ENCODE peak calls at places on chromosomes 13 and 19, in four cellular contexts. Y, H, K and P are unnamed samples. For H3K9me3, the result is how much of the 10 kb centered on the place peaks cover.

GRCh38 chr19:13748169-13748884 is 16.0 kb upstream of the MRI1 start:
- DNase-seq in H (peak), K (peak), Y (no peak), P (peak)

GRCh38 chr13:99153219-99153618 is 47.4 kb upstream of the UBAC2 start:
- DNase-seq in Y (no peak), H (no peak), K (no peak), P (peak)

GRCh38 chr13:113771709-113772331 is 12.8 kb downstream of the TMEM255B start:
- DNase-seq in Y (no peak), K (peak), H (no peak), P (no peak)

GRCh38 chr13:92948034-92948433 is 278.6 kb upstream of the GPC6 start:
- DNase-seq in K (no peak), H (no peak), Y (no peak), P (no peak)

GRCh38 chr13:45518525-45519235 is 53.9 kb downstream of the COG3 start:
- DNase-seq in K (peak), Y (no peak), H (no peak), P (peak)

GRCh38 chr13:35502456-35502855 is 26.0 kb upstream of the MAB21L1 start:
- DNase-seq in Y (no peak), K (no peak), H (no peak), P (no peak)

GRCh38 chr19:8204961-8205360 is 4.2 kb upstream of the CERS4 start:
- DNase-seq in H (no peak), K (no peak), Y (no peak), P (no peak)

GRCh38 chr19:54189020-54189667 is at the start of gene MBOAT7:
- DNase-seq in H (no peak), K (no peak), Y (no peak), P (no peak)

GRCh38 chr13:76685938-76686337 is 200.3 kb downstream of the KCTD12 start:
- DNase-seq in K (no peak), H (no peak), Y (no peak), P (no peak)

GRCh38 chr13:40221131-40221459 is 445.3 kb downstream of the FOXO1 start:
- DNase-seq in K (no peak), Y (no peak), H (no peak), P (no peak)

GRCh38 chr13:33057019-33057785 is 41.0 kb downstream of the KL start:
- DNase-seq in K (peak), Y (no peak), H (peak), P (no peak)

GRCh38 chr13:95341441-95341840 is 40.2 kb upstream of the ABCC4 start:
- DNase-seq in H (no peak), K (no peak), Y (no peak), P (peak)

GRCh38 chr19:35585844-35586243 is at the start of gene PMIS2:
- DNase-seq in K (no peak), H (peak), Y (no peak), P (no peak)

GRCh38 chr19:5099822-5100221 is 130.9 kb downstream of the KDM4B start:
- DNase-seq in Y (no peak), K (no peak), H (no peak), P (no peak)

GRCh38 chr19:3440082-3440481 is 40.2 kb downstream of the SMIM24 start:
- DNase-seq in Y (no peak), K (no peak), H (peak), P (no peak)

GRCh38 chr13:30052127-30052526 is 201.7 kb upstream of the UBL3 start:
- DNase-seq in H (peak), Y (no peak), K (no peak), P (no peak)

GRCh38 chr19:15195987-15196682 is 4.7 kb downstream of the NOTCH3 start:
- DNase-seq in Y (no peak), H (peak), K (no peak), P (no peak)

GRCh38 chr13:28159057-28159456 is 20.7 kb downstream of the PAN3 start:
- DNase-seq in H (no peak), K (no peak), Y (no peak), P (no peak)

GRCh38 chr13:99984463-99985242 is 3.1 kb downstream of the ZIC2 start:
- DNase-seq in H (peak), Y (no peak), K (no peak), P (no peak)

GRCh38 chr13:72638059-72638815 is 89.2 kb downstream of the MZT1 start:
- DNase-seq in H (no peak), K (no peak), Y (no peak), P (peak)

GRCh38 chr13:90272356-90272755 is 1075.1 kb upstream of the MIR17HG start:
- DNase-seq in Y (no peak), K (no peak), H (no peak), P (peak)

GRCh38 chr13:66553391-66553790 is 676.7 kb downstream of the PCDH9 start:
- DNase-seq in K (peak), H (no peak), Y (no peak), P (peak)

GRCh38 chr19:35389192-35389861 is 18.5 kb downstream of the GPR42 start:
- DNase-seq in Y (no peak), H (no peak), K (no peak), P (no peak)

GRCh38 chr13:46211116-46211515 is 612 bp upstream of the LRRC63 start:
- DNase-seq in K (no peak), Y (no peak), H (no peak), P (no peak)

GRCh38 chr13:23578411-23579071 is 8.3 kb downstream of the TNFRSF19 start:
- DNase-seq in K (peak), Y (no peak), H (peak), P (peak)

GRCh38 chr13:49693191-49693733 is 2.0 kb upstream of the EBPL start:
- DNase-seq in K (peak), Y (no peak), H (no peak), P (no peak)

GRCh38 chr13:40052954-40053353 is 397.5 kb downstream of the COG6 start:
- DNase-seq in H (no peak), K (no peak), Y (no peak), P (no peak)

GRCh38 chr13:99969934-99970760 is 1.4 kb downstream of the ZIC5 start:
- DNase-seq in H (peak), K (no peak), Y (no peak), P (no peak)

GRCh38 chr13:49810825-49811526 is 18.5 kb upstream of the KPNA3 start:
- DNase-seq in K (peak), H (no peak), Y (no peak), P (peak)

GRCh38 chr13:93227280-93227905 is 786 bp downstream of the GPC6 start:
- DNase-seq in K (peak), H (peak), Y (no peak), P (peak)

GRCh38 chr13:44746690-44747089 is 170.6 kb upstream of the TSC22D1 start:
- DNase-seq in K (peak), H (no peak), Y (no peak), P (peak)

GRCh38 chr19:2475018-2475701 is 767 bp upstream of the GADD45B start:
- DNase-seq in K (peak), Y (no peak), H (peak), P (peak)

GRCh38 chr13:113489549-113490495 is 689 bp downstream of the DCUN1D2 start:
- DNase-seq in K (peak), H (no peak), Y (no peak), P (peak)

GRCh38 chr19:35295792-35296462 is 4.0 kb downstream of the MAG start:
- DNase-seq in K (no peak), H (no peak), Y (no peak), P (no peak)

GRCh38 chr13:43003010-43003409 is 11.0 kb upstream of the EPSTI1 start:
- DNase-seq in K (peak), Y (no peak), H (no peak), P (no peak)

GRCh38 chr19:7687177-7687576 is 6.5 kb downstream of the TRAPPC5 start:
- DNase-seq in H (no peak), Y (no peak), K (no peak), P (no peak)

GRCh38 chr19:33226550-33227241 is 1.0 kb upstream of the SLC7A10 start:
- DNase-seq in K (no peak), H (peak), Y (no peak), P (no peak)
- H3K4me3 ChIP-seq in K (no peak), H (peak), Y (no peak), P (no peak)

DNA sequence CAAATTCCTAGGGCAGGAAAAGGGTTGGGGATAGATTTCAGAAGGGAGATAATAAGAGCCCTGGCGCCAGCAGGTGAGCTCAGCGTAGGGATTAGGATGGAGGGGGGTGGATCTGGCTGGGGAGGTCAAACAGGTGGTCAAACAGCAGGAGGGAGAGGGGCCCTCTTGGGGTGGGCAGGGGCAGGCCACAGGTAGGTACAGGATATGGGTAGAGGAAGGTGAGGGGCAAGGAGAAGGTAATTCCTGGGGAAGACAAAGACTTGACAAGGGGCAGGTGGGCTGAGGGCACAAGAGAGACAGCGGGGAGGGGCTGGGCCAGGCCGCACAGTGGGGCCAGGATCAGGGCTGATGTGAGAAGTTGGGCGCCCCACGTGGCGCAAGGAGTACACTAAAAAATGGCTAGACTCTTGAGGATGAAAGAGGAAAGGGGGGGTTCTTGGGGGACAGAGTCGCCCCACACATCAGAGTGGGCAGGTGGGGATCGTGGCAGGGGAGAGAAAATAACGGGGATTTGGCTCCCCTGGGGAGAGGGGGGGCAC is 713 bp downstream of the KRI1 start:
- DNase-seq in Y (no peak), H (peak), K (peak), P (no peak)
- TF ChIP-seq CTCF in Y (peak), H (peak), K (peak), P (peak)

GRCh38 chr19:46480409-46480808 is 9.0 kb upstream of the PNMA8A start:
- DNase-seq in K (peak), H (peak), Y (no peak), P (peak)
- H3K9me3 ChIP-seq in K (under half), H (under half), Y (under half), P (under half)

GRCh38 chr13:22243519-22244197 is 572.8 kb downstream of the FGF9 start:
- DNase-seq in K (no peak), Y (no peak), H (no peak), P (no peak)
- H3K4me3 ChIP-seq in K (no peak), Y (no peak), H (no peak), P (no peak)

DNA sequence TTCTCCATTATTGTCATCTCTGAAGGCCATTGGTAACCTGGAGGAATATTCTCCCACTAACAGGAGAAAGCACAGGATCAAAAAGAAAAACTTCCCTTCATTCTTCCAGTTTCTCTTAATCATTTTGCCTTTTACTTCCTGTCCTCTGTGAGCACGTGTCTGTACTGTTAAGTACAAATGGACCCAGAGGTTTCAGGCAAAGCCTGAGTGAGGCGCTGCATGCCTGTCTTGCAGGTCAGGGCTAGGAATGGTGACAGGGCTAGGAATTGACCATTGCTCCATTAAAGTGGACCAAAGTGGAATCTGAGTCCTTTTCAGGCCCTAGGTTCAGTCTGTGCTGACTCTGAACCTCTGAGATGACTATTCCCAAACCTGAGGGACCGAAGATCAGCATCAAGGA is 326.7 kb downstream of the SHISA2 start:
- DNase-seq in Y (no peak), K (no peak), H (peak), P (no peak)
- TF ChIP-seq CTCF in Y (no peak), K (no peak), H (peak), P (no peak)

GRCh38 chr19:43841990-43842389 is 14.9 kb downstream of the ZNF283 start:
- DNase-seq in H (no peak), Y (no peak), K (no peak), P (no peak)
- H3K9me3 ChIP-seq in H (half or more), Y (under half), K (half or more), P (under half)

DNA sequence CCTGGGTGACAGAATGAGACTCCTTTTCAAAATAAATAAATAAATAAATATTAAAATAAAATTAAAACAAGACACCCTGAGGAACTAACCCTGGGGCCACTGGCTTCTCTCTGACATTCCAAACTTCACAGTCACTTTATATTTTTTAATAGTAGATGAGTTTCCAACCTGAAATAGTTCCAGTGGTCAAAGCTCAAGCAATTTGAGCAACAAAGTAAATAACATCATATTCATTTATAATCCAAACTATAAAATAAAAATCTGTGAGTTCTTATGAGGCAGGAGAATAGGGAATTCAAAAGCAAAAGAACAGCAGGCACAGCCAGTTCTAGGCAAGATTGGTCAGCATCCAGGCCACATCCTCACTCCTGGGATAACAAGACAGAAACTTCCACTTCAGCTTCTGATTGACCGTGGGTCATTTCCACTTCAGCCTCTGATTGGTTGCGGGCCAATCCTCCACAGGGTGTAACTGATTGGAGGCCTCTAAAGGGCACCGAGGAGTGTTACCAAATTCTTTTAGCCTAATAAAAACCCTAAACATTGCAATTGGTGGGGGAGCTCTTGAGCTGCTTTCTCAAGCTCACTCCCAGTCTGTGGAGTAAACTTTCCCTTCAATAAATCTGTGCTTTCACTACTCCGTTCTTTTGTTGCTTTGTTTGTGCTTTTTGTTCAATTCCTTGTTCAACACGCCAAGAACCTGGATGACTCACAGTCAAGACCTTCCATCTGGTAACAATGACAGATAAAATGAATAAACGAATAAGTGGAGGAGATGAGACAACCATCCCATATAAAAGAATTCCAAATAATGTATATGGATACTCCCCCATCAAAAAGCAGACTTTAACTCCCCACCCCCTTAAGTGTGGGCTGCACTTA is 42.5 kb upstream of the AMER2 start:
- DNase-seq in K (peak), Y (no peak), H (no peak), P (peak)
- H3K4me3 ChIP-seq in K (no peak), Y (no peak), H (no peak), P (no peak)

GRCh38 chr13:47420012-47420411 is 523.2 kb upstream of the HTR2A start:
- DNase-seq in K (peak), Y (no peak), H (no peak), P (no peak)
- TF ChIP-seq CTCF in K (peak), Y (no peak), H (no peak), P (no peak)